ENCODE peak calls at places on chromosomes 11 and 22, in nine cellular contexts. H is fibroblast of villous mesenchyme, N is Kasumi-1, Y is T follicular helper cell, W is foreskin melanocyte, Q is astrocyte of the spinal cord, R is progenitor cell of endocrine pancreas, E is NCI-H460, P is type B pancreatic cell. F is an unnamed sample.

GRCh38 chr11:106410902-106411301 is 333.4 kb downstream of the AASDHPPT start:
- DNase-seq in P (no peak), W (no peak), R (no peak), Q (no peak), H (no peak), N (no peak), Y (no peak), E (no peak), F (no peak)

GRCh38 chr11:86916330-86916729 is 38.9 kb downstream of the FZD4 start:
- DNase-seq in Y (no peak), P (no peak), H (peak), W (peak), E (peak), N (no peak), Q (peak), R (no peak), F (peak)

GRCh38 chr11:17598700-17599459 is 51.8 kb downstream of the OTOG start:
- DNase-seq in W (peak), N (peak), P (peak), Y (peak), R (peak), H (peak), E (peak), Q (peak), F (peak)

GRCh38 chr11:70552441-70553150 is 154.3 kb downstream of the CTTN start:
- DNase-seq in P (no peak), Q (no peak), N (no peak), H (no peak), W (no peak), Y (no peak), R (no peak), E (no peak), F (no peak)

GRCh38 chr11:35394941-35395340 is 24.4 kb downstream of the SLC1A2 start:
- DNase-seq in N (no peak), P (no peak), R (no peak), W (no peak), Y (no peak), H (no peak), E (no peak), Q (no peak), F (no peak)

GRCh38 chr11:8043756-8044155 is 37.3 kb upstream of the TUB start:
- DNase-seq in Y (no peak), P (no peak), E (no peak), R (no peak), N (no peak), H (no peak), Q (no peak), W (no peak), F (no peak)

GRCh38 chr11:57802411-57802810 is 40.8 kb downstream of the CTNND1 start:
- DNase-seq in Q (no peak), P (no peak), R (no peak), Y (no peak), N (no peak), E (no peak), W (no peak), H (no peak), F (no peak)

GRCh38 chr11:79314906-79315689 is 125.7 kb downstream of the TENM4 start:
- DNase-seq in N (no peak), W (no peak), Y (no peak), E (no peak), H (no peak), Q (peak), P (no peak), R (peak), F (no peak)

GRCh38 chr22:25774575-25775026 is 32.6 kb downstream of the MYO18B start:
- DNase-seq in N (no peak), Q (no peak), R (peak), P (no peak), W (no peak), E (no peak), H (no peak), Y (no peak), F (peak)

GRCh38 chr22:24107668-24108067 is 73.6 kb upstream of the SUSD2 start:
- DNase-seq in P (no peak), Q (peak), E (no peak), Y (no peak), H (peak), W (no peak), N (no peak), R (no peak), F (peak)

GRCh38 chr11:111324277-111324720 is 26.0 kb downstream of the POU2AF3 start:
- DNase-seq in P (no peak), W (peak), N (no peak), E (no peak), Q (peak), R (no peak), Y (no peak), H (peak), F (no peak)

GRCh38 chr22:17140022-17140421 is 18.9 kb upstream of the TMEM121B start:
- DNase-seq in R (no peak), Q (no peak), W (no peak), H (no peak), Y (no peak), E (no peak), P (no peak), N (no peak), F (no peak)

GRCh38 chr11:108985611-108986279 is 320.9 kb downstream of the DDX10 start:
- DNase-seq in N (no peak), P (no peak), Y (no peak), H (peak), Q (peak), W (no peak), E (no peak), R (no peak), F (peak)

GRCh38 chr22:50302041-50302541 is 5.4 kb downstream of the PLXNB2 start:
- DNase-seq in P (no peak), Y (no peak), E (no peak), R (no peak), W (no peak), Q (no peak), H (no peak), N (no peak), F (no peak)

GRCh38 chr11:74493816-74494630 is 499 bp upstream of the LIPT2 start:
- DNase-seq in Q (no peak), E (no peak), N (peak), R (no peak), P (no peak), H (peak), W (no peak), Y (no peak), F (peak)

GRCh38 chr22:41598081-41598480 is 8.4 kb upstream of the PMM1 start:
- DNase-seq in E (no peak), R (no peak), Y (no peak), W (no peak), Q (peak), P (no peak), N (no peak), H (peak), F (peak)

GRCh38 chr11:128463386-128463829 is 124.0 kb downstream of the ETS1 start:
- DNase-seq in E (no peak), W (no peak), H (peak), P (no peak), Y (no peak), Q (peak), R (no peak), N (no peak), F (no peak)

GRCh38 chr11:88341852-88342251 is 4.3 kb upstream of the CTSC start:
- DNase-seq in N (no peak), R (no peak), H (no peak), P (no peak), W (no peak), Y (no peak), Q (no peak), E (no peak), F (no peak)

GRCh38 chr22:38040953-38041759 is 16.0 kb upstream of the PICK1 start:
- DNase-seq in Y (no peak), N (no peak), R (no peak), Q (no peak), H (no peak), E (no peak), P (no peak), W (no peak), F (peak)

GRCh38 chr22:30021338-30021737 is 58.9 kb upstream of the HORMAD2 start:
- DNase-seq in P (no peak), Y (no peak), E (no peak), Q (no peak), N (no peak), W (no peak), R (no peak), H (no peak), F (no peak)

GRCh38 chr22:19463491-19464469 is 15.2 kb downstream of the UFD1 start:
- DNase-seq in N (no peak), P (no peak), R (no peak), Q (peak), H (peak), Y (no peak), E (no peak), W (peak), F (peak)

GRCh38 chr11:77593883-77594282 is 4.1 kb downstream of the AQP11 start:
- DNase-seq in Q (no peak), N (no peak), R (no peak), P (no peak), E (no peak), W (no peak), Y (no peak), H (no peak), F (no peak)

GRCh38 chr11:123694551-123694950 is 40.1 kb upstream of the SCN3B start:
- DNase-seq in R (no peak), P (no peak), E (peak), H (no peak), Y (no peak), Q (no peak), N (no peak), W (no peak), F (no peak)

GRCh38 chr11:95625164-95626017 is 164.2 kb downstream of the FAM76B start:
- DNase-seq in R (no peak), N (no peak), W (no peak), P (no peak), E (no peak), Y (no peak), Q (no peak), H (no peak), F (no peak)

GRCh38 chr11:64314146-64314804 is 3.1 kb downstream of the TRMT112 start:
- DNase-seq in H (no peak), Q (no peak), N (no peak), R (no peak), P (no peak), E (no peak), W (no peak), Y (no peak), F (peak)

GRCh38 chr11:88543902-88544655 is 206.5 kb upstream of the CTSC start:
- DNase-seq in N (peak), Q (peak), E (peak), P (peak), Y (peak), W (peak), H (peak), R (peak), F (peak)

GRCh38 chr22:39662677-39663034 is 92.1 kb downstream of the CACNA1I start:
- DNase-seq in N (no peak), Q (no peak), H (no peak), W (no peak), Y (no peak), R (no peak), E (no peak), P (no peak), F (no peak)

GRCh38 chr11:71298761-71299181 is 46.4 kb upstream of the SHANK2 start:
- DNase-seq in W (no peak), P (peak), N (no peak), Q (no peak), Y (no peak), H (no peak), R (no peak), E (no peak), F (no peak)

GRCh38 chr11:35235944-35236666 is 97.1 kb downstream of the CD44 start:
- DNase-seq in W (no peak), Q (peak), N (no peak), R (no peak), Y (peak), H (no peak), P (no peak), E (no peak), F (peak)

GRCh38 chr11:16357776-16358175 is 1.4 kb upstream of the SOX6 start:
- DNase-seq in P (no peak), R (no peak), H (no peak), Y (no peak), E (no peak), N (no peak), Q (no peak), W (no peak), F (no peak)

GRCh38 chr11:29271616-29272015 is 745.2 kb downstream of the KCNA4 start:
- DNase-seq in R (no peak), H (no peak), Q (no peak), E (no peak), Y (no peak), W (no peak), P (no peak), N (no peak), F (no peak)

GRCh38 chr22:37231406-37232139 is 12.5 kb downstream of the RAC2 start:
- DNase-seq in P (no peak), E (no peak), R (no peak), Y (peak), H (no peak), Q (no peak), W (no peak), N (no peak), F (no peak)

GRCh38 chr22:27541831-27542230 is 259.7 kb downstream of the MN1 start:
- DNase-seq in Y (no peak), Q (no peak), E (no peak), R (no peak), P (no peak), H (no peak), N (no peak), W (no peak), F (no peak)

GRCh38 chr11:95711162-95711944 is 78.2 kb downstream of the FAM76B start:
- DNase-seq in P (no peak), H (peak), E (no peak), Q (peak), N (no peak), W (no peak), Y (no peak), R (no peak), F (no peak)

GRCh38 chr11:57500526-57500925 is 15.0 kb downstream of the SLC43A1 start:
- DNase-seq in E (no peak), R (no peak), Y (no peak), P (no peak), W (no peak), N (no peak), Q (no peak), H (no peak), F (no peak)

GRCh38 chr11:130146797-130147196 is 12.8 kb upstream of the ST14 start:
- DNase-seq in Q (no peak), R (no peak), E (no peak), H (no peak), N (peak), Y (no peak), P (no peak), W (peak), F (no peak)

GRCh38 chr11:95556342-95557151 is 233.0 kb downstream of the FAM76B start:
- DNase-seq in E (no peak), W (peak), P (no peak), H (peak), R (no peak), Q (peak), N (no peak), Y (no peak), F (no peak)

F was measured in ELR.